ENCODE peak calls at places on chromosomes 11 and 22, in nine cellular contexts. One of them, this sample, is unnamed.

GRCh38 chr11:118263694-118264567 is at the start of gene MPZL2:
- DNase-seq in AG09309: no peak
- DNase-seq in transverse colon: peak; percentile 86
- DNase-seq in colonic mucosa: peak; percentile 90
- DNase-seq in BJ: no peak
- DNase-seq in heart left ventricle: peak; percentile 31
- DNase-seq in WTC11: peak; percentile 42
- DNase-seq in astrocyte of the cerebellum: no peak
- DNase-seq in breast epithelium: peak; percentile 82
- DNase-seq in this sample: no peak

GRCh38 chr11:24963879-24964278 is 467.0 kb downstream of the LUZP2 start:
- DNase-seq in AG09309: no peak
- DNase-seq in transverse colon: no peak
- DNase-seq in colonic mucosa: no peak
- DNase-seq in BJ: no peak
- DNase-seq in heart left ventricle: no peak
- DNase-seq in WTC11: no peak
- DNase-seq in astrocyte of the cerebellum: no peak
- DNase-seq in breast epithelium: no peak
- DNase-seq in this sample: no peak

GRCh38 chr22:41876275-41876674 is 38.6 kb downstream of the SHISA8 start:
- DNase-seq in AG09309: no peak
- DNase-seq in transverse colon: no peak
- DNase-seq in colonic mucosa: no peak
- DNase-seq in BJ: no peak
- DNase-seq in heart left ventricle: no peak
- DNase-seq in WTC11: no peak
- DNase-seq in astrocyte of the cerebellum: no peak
- DNase-seq in breast epithelium: no peak
- DNase-seq in this sample: no peak

GRCh38 chr11:62548545-62549335 is 2.1 kb upstream of the AHNAK start:
- DNase-seq in AG09309: no peak
- DNase-seq in transverse colon: peak; percentile 68
- DNase-seq in colonic mucosa: peak; percentile 85
- DNase-seq in BJ: no peak
- DNase-seq in heart left ventricle: peak; percentile 42
- DNase-seq in WTC11: no peak
- DNase-seq in astrocyte of the cerebellum: no peak
- DNase-seq in breast epithelium: no peak
- DNase-seq in this sample: no peak

GRCh38 chr11:47355283-47356128 is 3.0 kb upstream of the MYBPC3 start:
- DNase-seq in AG09309: peak; percentile 44
- DNase-seq in transverse colon: peak; percentile 97
- DNase-seq in colonic mucosa: peak; percentile 99
- DNase-seq in BJ: peak; percentile 36
- DNase-seq in heart left ventricle: peak; percentile 96
- DNase-seq in WTC11: peak; percentile 99
- DNase-seq in astrocyte of the cerebellum: peak; percentile 65
- DNase-seq in breast epithelium: peak; percentile 91
- DNase-seq in this sample: peak; percentile 31

GRCh38 chr11:60389279-60389910 is 6.9 kb upstream of the MS4A14 start:
- DNase-seq in AG09309: no peak
- DNase-seq in transverse colon: no peak
- DNase-seq in colonic mucosa: no peak
- DNase-seq in BJ: no peak
- DNase-seq in heart left ventricle: no peak
- DNase-seq in WTC11: no peak
- DNase-seq in astrocyte of the cerebellum: no peak
- DNase-seq in breast epithelium: no peak
- DNase-seq in this sample: no peak

GRCh38 chr11:66365711-66366619 is 5.6 kb downstream of the SLC29A2 start:
- DNase-seq in AG09309: no peak
- DNase-seq in transverse colon: no peak
- DNase-seq in colonic mucosa: no peak
- DNase-seq in BJ: no peak
- DNase-seq in heart left ventricle: no peak
- DNase-seq in WTC11: no peak
- DNase-seq in astrocyte of the cerebellum: no peak
- DNase-seq in breast epithelium: no peak
- DNase-seq in this sample: no peak

GRCh38 chr11:3217751-3218482 is 696 bp downstream of the MRGPRG start:
- DNase-seq in AG09309: no peak
- DNase-seq in transverse colon: peak; percentile 6
- DNase-seq in colonic mucosa: no peak
- DNase-seq in BJ: no peak
- DNase-seq in heart left ventricle: no peak
- DNase-seq in WTC11: peak; percentile 10
- DNase-seq in astrocyte of the cerebellum: no peak
- DNase-seq in breast epithelium: no peak
- DNase-seq in this sample: no peak

DNA sequence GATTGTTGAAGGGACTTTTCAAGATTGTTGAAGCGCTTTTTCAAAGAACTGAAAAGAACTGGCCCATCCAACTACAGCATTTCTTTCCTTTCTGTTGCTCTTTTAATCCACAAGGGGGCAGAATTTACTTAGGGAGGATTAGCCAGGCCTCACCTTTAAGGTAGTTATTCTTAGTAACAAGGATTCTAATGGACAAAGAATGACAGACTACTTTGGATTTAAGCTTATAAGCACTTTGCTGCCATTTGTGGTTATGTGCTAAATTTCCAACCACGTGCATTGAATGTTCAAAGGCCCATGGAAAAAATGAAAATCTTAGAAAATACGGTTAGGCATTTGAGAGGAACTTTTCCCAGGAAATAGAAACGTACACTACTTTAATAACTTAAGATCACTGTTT is 49.5 kb upstream of the HSPA8 start:
- DNase-seq in AG09309: no peak
- DNase-seq in transverse colon: no peak
- DNase-seq in colonic mucosa: no peak
- DNase-seq in BJ: no peak
- DNase-seq in heart left ventricle: no peak
- DNase-seq in WTC11: no peak
- DNase-seq in astrocyte of the cerebellum: no peak
- DNase-seq in breast epithelium: no peak
- DNase-seq in this sample: no peak
- TF ChIP-seq CTCF in AG09309: peak; percentile 71
- TF ChIP-seq CTCF in transverse colon: peak; percentile 82
- TF ChIP-seq CTCF in colonic mucosa: peak; percentile 73
- TF ChIP-seq CTCF in BJ: peak; percentile 68
- TF ChIP-seq CTCF in heart left ventricle: peak; percentile 68
- TF ChIP-seq CTCF in WTC11: peak; percentile 54
- TF ChIP-seq CTCF in astrocyte of the cerebellum: peak; percentile 69
- TF ChIP-seq CTCF in breast epithelium: peak; percentile 53
- TF ChIP-seq CTCF in this sample: peak; percentile 83

DNA sequence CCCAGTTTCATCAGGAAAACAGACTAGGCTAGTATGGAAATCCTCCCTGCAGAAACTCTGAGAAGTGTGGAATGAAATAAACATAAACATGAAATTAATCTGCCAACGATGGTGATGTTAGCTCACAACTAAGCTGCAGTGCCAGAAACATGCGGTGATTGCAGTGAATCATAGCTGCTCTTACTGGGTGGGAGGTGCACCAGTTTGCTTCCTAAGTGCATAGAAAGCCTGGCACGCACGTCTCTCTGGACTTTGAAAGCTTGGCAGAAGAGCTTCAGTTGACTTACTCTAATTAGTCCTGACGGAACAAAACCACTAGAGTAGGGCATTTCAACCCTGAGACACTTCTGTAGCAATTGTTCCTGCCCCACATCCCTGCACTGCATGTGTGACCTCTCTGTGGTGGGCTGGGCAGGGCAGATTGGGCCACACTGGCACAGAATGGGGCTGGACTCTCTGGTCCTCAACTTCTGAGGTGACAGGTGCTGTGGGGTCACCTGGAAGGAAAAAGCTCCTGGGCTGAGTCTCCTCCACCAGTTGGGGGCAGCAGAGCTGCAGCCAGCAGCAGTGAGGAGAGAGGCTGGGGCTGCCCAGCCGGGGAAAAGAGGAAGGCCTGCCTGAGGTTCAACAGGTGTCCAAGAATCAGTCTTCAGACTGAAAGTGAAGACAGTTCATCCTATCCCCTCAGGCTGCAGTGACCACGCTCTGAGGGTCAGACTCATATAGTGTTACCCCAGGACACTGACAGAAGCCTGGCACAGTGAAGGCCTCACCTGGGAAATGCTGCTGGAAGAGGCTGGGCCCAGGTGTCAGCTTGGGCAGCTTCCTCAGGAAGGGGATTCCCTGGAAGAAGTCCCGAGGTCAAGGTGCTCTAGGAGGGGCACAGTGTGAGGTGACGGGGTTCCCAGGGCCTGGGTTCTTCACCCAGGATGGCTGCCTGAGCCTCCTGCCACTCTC is 40.5 kb downstream of the GGTLC2 start:
- DNase-seq in AG09309: peak; percentile 0
- DNase-seq in transverse colon: peak; percentile 58
- DNase-seq in colonic mucosa: peak; percentile 44
- DNase-seq in BJ: no peak
- DNase-seq in heart left ventricle: no peak
- DNase-seq in WTC11: peak; percentile 68
- DNase-seq in astrocyte of the cerebellum: peak; percentile 43
- DNase-seq in breast epithelium: no peak
- DNase-seq in this sample: no peak
- TF ChIP-seq CTCF in AG09309: no peak
- TF ChIP-seq CTCF in transverse colon: peak; percentile 45
- TF ChIP-seq CTCF in colonic mucosa: peak; percentile 44
- TF ChIP-seq CTCF in BJ: peak; percentile 39
- TF ChIP-seq CTCF in heart left ventricle: no peak
- TF ChIP-seq CTCF in WTC11: peak; percentile 39
- TF ChIP-seq CTCF in astrocyte of the cerebellum: peak; percentile 44
- TF ChIP-seq CTCF in breast epithelium: no peak
- TF ChIP-seq CTCF in this sample: no peak

DNA sequence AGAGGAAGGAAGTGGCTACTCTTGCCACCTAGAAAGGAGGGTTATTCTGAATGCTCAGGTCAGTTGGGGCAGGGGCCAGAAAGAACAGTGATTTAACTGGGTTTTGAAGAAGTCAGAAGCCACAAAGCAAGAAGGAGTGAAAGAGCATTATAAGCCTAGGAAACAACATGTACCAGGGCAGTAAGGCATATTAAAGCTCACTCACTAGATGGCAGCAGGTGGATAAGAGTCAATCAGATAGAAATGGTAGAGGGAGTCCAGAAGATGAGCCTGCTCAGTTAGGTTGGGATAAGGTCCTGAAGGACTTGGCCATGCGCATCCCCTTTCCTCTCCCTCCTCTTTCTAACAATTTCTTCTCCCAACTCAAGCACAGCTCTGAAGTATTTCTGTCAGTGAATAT is 22.0 kb upstream of the PATE1 start:
- DNase-seq in AG09309: no peak
- DNase-seq in transverse colon: no peak
- DNase-seq in colonic mucosa: no peak
- DNase-seq in BJ: no peak
- DNase-seq in heart left ventricle: no peak
- DNase-seq in WTC11: no peak
- DNase-seq in astrocyte of the cerebellum: no peak
- DNase-seq in breast epithelium: no peak
- DNase-seq in this sample: no peak
- TF ChIP-seq CTCF in AG09309: peak; percentile 20
- TF ChIP-seq CTCF in transverse colon: no peak
- TF ChIP-seq CTCF in colonic mucosa: no peak
- TF ChIP-seq CTCF in BJ: peak; percentile 29
- TF ChIP-seq CTCF in heart left ventricle: no peak
- TF ChIP-seq CTCF in WTC11: no peak
- TF ChIP-seq CTCF in astrocyte of the cerebellum: no peak
- TF ChIP-seq CTCF in breast epithelium: no peak
- TF ChIP-seq CTCF in this sample: no peak

GRCh38 chr11:8263109-8263768 is 439 bp downstream of the LMO1 start:
- DNase-seq in AG09309: no peak
- DNase-seq in transverse colon: no peak
- DNase-seq in colonic mucosa: no peak
- DNase-seq in BJ: no peak
- DNase-seq in heart left ventricle: no peak
- DNase-seq in WTC11: peak; percentile 36
- DNase-seq in astrocyte of the cerebellum: no peak
- DNase-seq in breast epithelium: no peak
- DNase-seq in this sample: no peak
- TF ChIP-seq CTCF in AG09309: no peak
- TF ChIP-seq CTCF in transverse colon: no peak
- TF ChIP-seq CTCF in colonic mucosa: no peak
- TF ChIP-seq CTCF in BJ: no peak
- TF ChIP-seq CTCF in heart left ventricle: no peak
- TF ChIP-seq CTCF in WTC11: no peak
- TF ChIP-seq CTCF in astrocyte of the cerebellum: no peak
- TF ChIP-seq CTCF in breast epithelium: no peak
- TF ChIP-seq CTCF in this sample: no peak

DNA sequence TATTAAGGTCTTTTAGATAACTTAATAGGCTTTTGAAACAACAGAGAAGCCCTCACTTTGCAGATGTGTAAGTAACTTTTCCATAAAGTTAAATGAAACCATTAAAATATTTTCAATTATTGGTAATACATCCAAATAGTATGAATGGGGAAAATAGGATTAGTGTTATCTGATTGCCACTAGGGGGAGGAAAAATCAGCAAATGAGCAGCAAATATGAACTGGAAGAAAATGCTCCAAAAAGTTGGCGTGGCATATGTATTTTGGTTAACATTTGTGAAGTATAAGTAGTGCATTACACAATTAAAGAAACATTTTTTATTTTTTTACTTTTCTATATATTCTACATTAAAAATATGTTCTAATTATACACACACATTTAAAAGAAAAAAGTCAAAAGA is 259.8 kb upstream of the ANO5 start:
- DNase-seq in AG09309: no peak
- DNase-seq in transverse colon: no peak
- DNase-seq in colonic mucosa: no peak
- DNase-seq in BJ: no peak
- DNase-seq in heart left ventricle: no peak
- DNase-seq in WTC11: no peak
- DNase-seq in astrocyte of the cerebellum: no peak
- DNase-seq in breast epithelium: no peak
- DNase-seq in this sample: no peak
- TF ChIP-seq CTCF in AG09309: peak; percentile 21
- TF ChIP-seq CTCF in transverse colon: peak; percentile 16
- TF ChIP-seq CTCF in colonic mucosa: no peak
- TF ChIP-seq CTCF in BJ: peak; percentile 9
- TF ChIP-seq CTCF in heart left ventricle: peak; percentile 25
- TF ChIP-seq CTCF in WTC11: peak; percentile 26
- TF ChIP-seq CTCF in astrocyte of the cerebellum: peak; percentile 30
- TF ChIP-seq CTCF in breast epithelium: no peak
- TF ChIP-seq CTCF in this sample: peak; percentile 33

DNA sequence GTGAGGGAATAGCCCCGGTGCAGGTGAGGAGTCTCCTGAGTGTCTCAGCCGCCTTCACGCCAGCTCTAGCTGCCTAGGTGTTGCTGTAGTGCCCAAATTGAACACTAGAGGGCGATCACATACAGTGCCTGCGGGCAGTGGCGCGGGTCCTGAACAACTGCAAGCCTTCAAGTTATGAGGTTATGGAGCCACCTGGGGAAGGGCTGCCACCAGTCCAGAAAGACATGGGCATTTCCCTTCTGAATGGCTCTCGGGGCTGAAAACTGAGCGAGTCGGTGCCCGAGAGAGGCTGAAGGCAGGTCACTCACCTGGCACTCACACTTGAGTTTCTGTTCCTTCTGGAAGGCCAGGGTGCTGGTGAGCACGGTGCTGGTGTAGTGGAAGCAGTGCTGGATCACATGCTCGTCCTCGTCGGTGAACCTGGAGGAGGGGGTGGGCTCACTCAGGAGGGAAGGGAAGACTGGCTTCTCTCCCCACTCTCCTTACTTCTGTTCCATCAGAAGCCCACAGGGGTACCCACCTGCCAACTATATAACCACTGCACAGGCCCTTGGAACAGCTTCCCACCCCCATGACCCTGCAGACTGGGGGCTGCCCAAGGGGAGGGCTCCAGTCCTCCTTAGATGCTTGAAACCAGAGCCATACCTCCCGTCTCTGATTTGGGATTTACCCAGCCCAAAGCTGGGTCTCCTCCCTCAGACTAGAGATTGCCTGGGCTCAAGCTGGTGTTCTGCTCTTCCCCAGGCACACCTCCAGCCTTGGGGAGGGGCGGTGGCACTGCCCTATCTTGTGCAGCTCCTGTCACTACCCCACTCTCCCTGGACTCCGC is 88.2 kb downstream of the PDE2A start:
- DNase-seq in AG09309: no peak
- DNase-seq in transverse colon: peak; percentile 72
- DNase-seq in colonic mucosa: peak; percentile 61
- DNase-seq in BJ: no peak
- DNase-seq in heart left ventricle: peak; percentile 52
- DNase-seq in WTC11: peak; percentile 77
- DNase-seq in astrocyte of the cerebellum: peak; percentile 35
- DNase-seq in breast epithelium: peak; percentile 41
- DNase-seq in this sample: no peak
- TF ChIP-seq CTCF in AG09309: peak; percentile 86
- TF ChIP-seq CTCF in transverse colon: peak; percentile 95
- TF ChIP-seq CTCF in colonic mucosa: peak; percentile 92
- TF ChIP-seq CTCF in BJ: peak; percentile 87
- TF ChIP-seq CTCF in heart left ventricle: peak; percentile 95
- TF ChIP-seq CTCF in WTC11: peak; percentile 97
- TF ChIP-seq CTCF in astrocyte of the cerebellum: peak; percentile 87
- TF ChIP-seq CTCF in breast epithelium: peak; percentile 75
- TF ChIP-seq CTCF in this sample: peak; percentile 95

This sample was measured in thoracic aorta.